ENCODE peak calls at places on chromosome 12, in five cellular contexts. One of them, this sample, is unnamed.

GRCh38 chr12:90854136-90854689 is 100.8 kb downstream of the CCER1 start:
- DNase-seq in NT2/D1: peak; percentile 33
- DNase-seq in HepG2: peak; percentile 12
- DNase-seq in GM12878: no peak
- DNase-seq in H1: peak; percentile 1
- DNase-seq in this sample: peak; percentile 33

GRCh38 chr12:94872671-94873367 is 130.7 kb downstream of the NDUFA12 start:
- DNase-seq in HepG2: no peak
- DNase-seq in NT2/D1: no peak
- DNase-seq in GM12878: no peak
- DNase-seq in H1: no peak
- DNase-seq in this sample: peak; percentile 19

GRCh38 chr12:114860969-114861368 is 177.0 kb upstream of the TBX3 start:
- DNase-seq in NT2/D1: no peak
- DNase-seq in GM12878: no peak
- DNase-seq in H1: no peak
- DNase-seq in HepG2: no peak
- DNase-seq in this sample: no peak

GRCh38 chr12:126582231-126582630 is 1517.0 kb downstream of the AACS start:
- DNase-seq in HepG2: no peak
- DNase-seq in H1: no peak
- DNase-seq in NT2/D1: peak; percentile 5
- DNase-seq in GM12878: no peak
- DNase-seq in this sample: no peak

GRCh38 chr12:92141585-92142244 is 3.9 kb downstream of the BTG1 start:
- DNase-seq in NT2/D1: no peak
- DNase-seq in HepG2: no peak
- DNase-seq in H1: no peak
- DNase-seq in GM12878: no peak
- DNase-seq in this sample: no peak

GRCh38 chr12:34600592-34601462 is 578.5 kb downstream of the ALG10 start:
- DNase-seq in NT2/D1: no peak
- DNase-seq in H1: no peak
- DNase-seq in HepG2: no peak
- DNase-seq in GM12878: no peak
- DNase-seq in this sample: peak; percentile 1

GRCh38 chr12:8156845-8157244 is at the start of gene ZNF705A:
- DNase-seq in HepG2: peak; percentile 29
- DNase-seq in H1: no peak
- DNase-seq in GM12878: no peak
- DNase-seq in NT2/D1: no peak
- DNase-seq in this sample: no peak

GRCh38 chr12:124847675-124848074 is 16.0 kb downstream of the SCARB1 start:
- DNase-seq in GM12878: no peak
- DNase-seq in HepG2: peak; percentile 63
- DNase-seq in H1: no peak
- DNase-seq in NT2/D1: no peak
- DNase-seq in this sample: no peak

GRCh38 chr12:11862794-11863193 is 207.9 kb upstream of the BCL2L14 start:
- DNase-seq in GM12878: no peak
- DNase-seq in H1: no peak
- DNase-seq in NT2/D1: no peak
- DNase-seq in HepG2: no peak
- DNase-seq in this sample: no peak

GRCh38 chr12:56803750-56804149 is 40.6 kb downstream of the HSD17B6 start:
- DNase-seq in H1: no peak
- DNase-seq in NT2/D1: no peak
- DNase-seq in HepG2: no peak
- DNase-seq in GM12878: no peak
- DNase-seq in this sample: no peak

GRCh38 chr12:108567974-108568652 is 5.7 kb downstream of the ISCU start:
- DNase-seq in HepG2: no peak
- DNase-seq in NT2/D1: no peak
- DNase-seq in GM12878: peak; percentile 77
- DNase-seq in H1: no peak
- DNase-seq in this sample: no peak

GRCh38 chr12:96516472-96517417 is 27.4 kb downstream of the CFAP54 start:
- DNase-seq in NT2/D1: peak; percentile 76
- DNase-seq in HepG2: peak; percentile 43
- DNase-seq in H1: peak; percentile 63
- DNase-seq in GM12878: peak; percentile 95
- DNase-seq in this sample: peak; percentile 55

GRCh38 chr12:6938353-6939186 is 5.0 kb upstream of the RNU7-1 start:
- DNase-seq in HepG2: no peak
- DNase-seq in H1: no peak
- DNase-seq in GM12878: no peak
- DNase-seq in NT2/D1: no peak
- DNase-seq in this sample: no peak

DNA sequence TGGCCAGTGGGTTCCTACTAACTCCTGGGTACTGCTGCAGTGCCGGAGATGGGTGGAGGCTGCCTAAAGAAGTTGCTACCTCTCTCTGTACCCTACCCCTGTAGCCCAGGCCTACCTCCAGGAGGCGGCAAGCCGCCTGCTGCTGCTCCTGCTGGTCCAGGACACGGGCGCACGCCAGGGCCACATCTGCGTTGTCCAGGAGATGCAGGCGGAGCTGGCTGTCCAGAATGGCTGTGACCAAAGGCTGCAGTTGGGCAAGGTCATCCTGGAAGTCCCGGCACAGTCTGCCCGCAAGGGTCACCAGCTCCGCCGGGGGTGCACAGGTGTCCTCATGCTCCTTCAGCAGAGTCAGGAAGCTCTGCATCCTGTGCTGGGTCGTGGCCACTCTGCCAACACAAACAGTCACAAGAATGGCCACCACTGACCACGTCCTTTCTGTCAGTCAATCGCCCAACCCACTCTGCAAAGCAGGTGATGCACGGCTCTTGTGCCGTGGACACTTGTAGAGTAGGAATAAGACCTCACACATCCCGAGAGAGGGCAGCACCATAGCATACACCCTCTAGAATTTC is 1.6 kb downstream of the ANHX start:
- DNase-seq in HepG2: no peak
- DNase-seq in GM12878: no peak
- DNase-seq in NT2/D1: no peak
- DNase-seq in H1: no peak
- DNase-seq in this sample: no peak
- TF ChIP-seq SUZ12 in HepG2: no peak
- TF ChIP-seq SUZ12 in GM12878: no peak
- TF ChIP-seq SUZ12 in NT2/D1: no peak
- TF ChIP-seq SUZ12 in H1: no peak
- TF ChIP-seq SUZ12 in this sample: no peak

GRCh38 chr12:55051197-55051920 is 31.6 kb downstream of the NEUROD4 start:
- DNase-seq in H1: no peak
- DNase-seq in GM12878: no peak
- DNase-seq in HepG2: no peak
- DNase-seq in NT2/D1: no peak
- DNase-seq in this sample: no peak
- TF ChIP-seq SUZ12 in H1: no peak
- TF ChIP-seq SUZ12 in GM12878: no peak
- TF ChIP-seq SUZ12 in HepG2: no peak
- TF ChIP-seq SUZ12 in NT2/D1: no peak
- TF ChIP-seq SUZ12 in this sample: no peak

DNA sequence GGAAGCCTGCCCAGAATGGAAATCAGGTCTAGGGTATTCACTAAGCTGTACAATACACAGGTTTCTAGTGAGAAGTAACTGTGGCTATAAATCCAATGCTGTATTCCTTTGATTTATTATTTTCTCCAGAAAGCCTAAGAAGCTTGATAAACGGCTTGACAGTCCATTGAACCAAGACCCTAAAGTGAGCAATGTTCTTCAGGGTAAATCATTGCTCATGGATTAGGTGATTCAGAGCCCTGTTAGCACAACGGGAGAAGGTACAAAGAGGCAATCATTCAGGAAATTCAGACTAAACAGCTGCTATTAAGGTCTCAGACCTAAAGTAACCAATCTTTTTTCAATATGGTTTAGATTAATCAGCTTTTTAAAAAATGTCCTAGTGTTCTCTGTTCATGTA is 198.6 kb downstream of the ANO2 start:
- DNase-seq in HepG2: no peak
- DNase-seq in NT2/D1: no peak
- DNase-seq in GM12878: no peak
- DNase-seq in H1: no peak
- DNase-seq in this sample: no peak
- TF ChIP-seq SUZ12 in HepG2: no peak
- TF ChIP-seq SUZ12 in NT2/D1: no peak
- TF ChIP-seq SUZ12 in GM12878: no peak
- TF ChIP-seq SUZ12 in H1: no peak
- TF ChIP-seq SUZ12 in this sample: no peak

GRCh38 chr12:53004178-53004577 is 2.1 kb upstream of the EIF4B start:
- DNase-seq in GM12878: no peak
- DNase-seq in NT2/D1: peak; percentile 60
- DNase-seq in H1: no peak
- DNase-seq in HepG2: no peak
- DNase-seq in this sample: no peak
- TF ChIP-seq SUZ12 in GM12878: no peak
- TF ChIP-seq SUZ12 in NT2/D1: no peak
- TF ChIP-seq SUZ12 in H1: no peak
- TF ChIP-seq SUZ12 in HepG2: no peak
- TF ChIP-seq SUZ12 in this sample: no peak

DNA sequence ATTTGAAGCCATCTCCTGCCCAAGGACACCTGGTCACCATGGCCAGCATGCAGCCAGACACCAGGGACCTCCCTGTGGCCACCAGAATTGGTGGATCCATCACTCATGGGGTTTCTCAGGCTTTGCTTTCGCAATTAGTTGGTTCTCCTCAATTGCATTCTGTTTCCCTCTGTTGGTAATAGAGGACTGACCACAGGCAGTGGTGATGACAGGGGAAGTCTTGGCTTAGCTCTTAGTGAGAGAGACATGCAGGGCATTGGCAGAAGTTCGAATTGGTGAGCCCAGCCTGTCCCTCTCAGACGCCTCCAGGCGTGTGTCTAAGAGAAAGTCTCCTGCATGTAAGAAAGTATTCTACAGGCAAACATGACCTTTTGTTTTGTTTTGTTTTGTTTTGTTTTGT is 21.3 kb downstream of the HCAR2 start:
- DNase-seq in NT2/D1: no peak
- DNase-seq in HepG2: no peak
- DNase-seq in H1: no peak
- DNase-seq in GM12878: peak; percentile 7
- DNase-seq in this sample: no peak
- TF ChIP-seq SUZ12 in NT2/D1: no peak
- TF ChIP-seq SUZ12 in HepG2: no peak
- TF ChIP-seq SUZ12 in H1: no peak
- TF ChIP-seq SUZ12 in GM12878: no peak
- TF ChIP-seq SUZ12 in this sample: no peak

DNA sequence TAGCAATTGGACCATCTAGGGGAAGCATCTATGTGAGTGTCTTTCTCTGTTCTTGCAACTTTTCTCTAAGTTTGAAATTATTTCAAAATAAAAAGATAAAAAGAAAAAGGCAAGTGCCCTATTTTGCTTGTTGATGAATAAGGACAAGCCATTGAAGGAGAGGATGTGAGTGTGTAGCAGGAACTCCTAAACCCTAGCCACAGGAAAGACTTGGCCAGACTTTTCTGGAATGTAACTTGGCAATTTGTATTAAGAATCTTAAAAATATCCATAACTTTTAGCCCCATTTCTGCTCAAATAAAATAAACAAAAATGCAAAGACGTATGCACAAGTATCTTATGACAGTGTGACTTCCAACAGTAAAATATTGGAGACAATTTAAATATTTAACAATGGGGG is 279.5 kb downstream of the CACNA1C start:
- DNase-seq in NT2/D1: no peak
- DNase-seq in HepG2: no peak
- DNase-seq in H1: no peak
- DNase-seq in GM12878: no peak
- DNase-seq in this sample: no peak
- TF ChIP-seq SUZ12 in NT2/D1: no peak
- TF ChIP-seq SUZ12 in HepG2: no peak
- TF ChIP-seq SUZ12 in H1: no peak
- TF ChIP-seq SUZ12 in GM12878: no peak
- TF ChIP-seq SUZ12 in this sample: no peak

This sample was measured in HEK293T.